ENCODE peak calls at places on chromosomes 16 and 17, in five cellular contexts. K is stimulated activated CD8-positive, alpha-beta memory T cell treated with anti-CD3 and anti-CD28 coated beads, Interleukin-15, amount 100 ng/mL, for 24 hours; I is activated CD8-positive, alpha-beta memory T cell treated with anti-CD3 and anti-CD28 coated beads for 1 hour; A is COLO829; V is amniotic stem cell. B is an unnamed sample.

GRCh38 chr17:81646869-81647600 is 9.3 kb downstream of the PDE6G start:
- DNase-seq in A (no peak), K (no peak), I (no peak), V (no peak), B (no peak)

GRCh38 chr16:67447508-67448076 is 16.7 kb downstream of the HSD11B2 start:
- DNase-seq in K (peak; percentile 39), V (no peak), I (no peak), A (peak; percentile 31), B (peak; percentile 79)

GRCh38 chr16:83706394-83706793 is 101.4 kb upstream of the HSBP1 start:
- DNase-seq in A (no peak), K (no peak), V (no peak), I (no peak), B (no peak)

GRCh38 chr16:49857423-49858181 is 1.7 kb upstream of the ZNF423 start:
- DNase-seq in I (no peak), A (peak; percentile 31), V (no peak), K (no peak), B (peak; percentile 82)

GRCh38 chr17:5973410-5973809 is 96.8 kb upstream of the WSCD1 start:
- DNase-seq in K (no peak), I (no peak), A (no peak), V (no peak), B (no peak)

GRCh38 chr17:21814776-21815175 is 122.5 kb downstream of the KCNJ18 start:
- DNase-seq in I (no peak), K (no peak), A (no peak), V (no peak), B (no peak)

GRCh38 chr16:71846443-71846842 is 667 bp downstream of the ATXN1L start:
- DNase-seq in I (no peak), K (no peak), V (no peak), A (no peak), B (peak; percentile 66)

GRCh38 chr17:68057531-68057952 is 22.0 kb downstream of the KPNA2 start:
- DNase-seq in K (no peak), I (no peak), A (no peak), V (no peak), B (no peak)

GRCh38 chr16:90046971-90047713 is 27.9 kb upstream of the DBNDD1 start:
- DNase-seq in K (no peak), V (no peak), A (no peak), I (no peak), B (peak; percentile 90)

GRCh38 chr17:20171741-20172377 is 162.7 kb downstream of the SPECC1 start:
- DNase-seq in V (no peak), I (no peak), A (no peak), K (no peak), B (no peak)

GRCh38 chr17:36889955-36890354 is 47.3 kb upstream of the LHX1 start:
- DNase-seq in K (no peak), A (no peak), I (no peak), V (no peak), B (no peak)

GRCh38 chr17:67995568-67996191 is 589 bp downstream of the C17orf58 start:
- DNase-seq in K (no peak), A (no peak), V (no peak), I (no peak), B (peak; percentile 72)

GRCh38 chr16:30557950-30558788 is at the start of gene ZNF764:
- DNase-seq in A (peak; percentile 95), K (peak; percentile 74), V (peak; percentile 99), I (peak; percentile 96), B (peak; percentile 99)

GRCh38 chr17:42408076-42408475 is 15.0 kb downstream of the CAVIN1 start:
- DNase-seq in I (no peak), K (no peak), A (peak; percentile 58), V (no peak), B (no peak)

GRCh38 chr17:15279011-15279477 is 13.9 kb upstream of the PMP22 start:
- DNase-seq in K (no peak), I (no peak), V (peak; percentile 35), A (no peak), B (no peak)

GRCh38 chr16:86733526-86734254 is 155.3 kb downstream of the FOXL1 start:
- DNase-seq in A (no peak), V (no peak), I (no peak), K (no peak), B (peak; percentile 33)

GRCh38 chr17:38449364-38449763 is 21.1 kb downstream of the ARHGAP23 start:
- DNase-seq in K (no peak), I (no peak), A (no peak), V (no peak), B (no peak)

GRCh38 chr17:82639628-82640027 is 8.6 kb downstream of the WDR45B start:
- DNase-seq in A (no peak), K (no peak), I (no peak), V (no peak), B (no peak)

GRCh38 chr17:41595585-41595984 is 8.9 kb upstream of the KRT14 start:
- DNase-seq in V (no peak), K (no peak), I (no peak), A (no peak), B (peak; percentile 39)

GRCh38 chr16:86430814-86431213 is 79.5 kb upstream of the FOXF1 start:
- DNase-seq in K (no peak), I (no peak), A (no peak), V (no peak), B (no peak)

GRCh38 chr17:67620636-67621035 is 97.1 kb upstream of the NOL11 start:
- DNase-seq in V (no peak), A (no peak), K (no peak), I (no peak), B (no peak)

GRCh38 chr17:19867094-19867653 is 562 bp downstream of the ULK2 start:
- DNase-seq in V (no peak), K (peak; percentile 13), A (peak; percentile 20), I (no peak), B (peak; percentile 86)

GRCh38 chr17:82615084-82616020 is 32.9 kb downstream of the WDR45B start:
- DNase-seq in I (no peak), A (no peak), K (no peak), V (no peak), B (no peak)

GRCh38 chr16:23889189-23889588 is 53.4 kb downstream of the PRKCB start:
- DNase-seq in K (no peak), I (no peak), V (no peak), A (no peak), B (no peak)

GRCh38 chr17:42306385-42306667 is 18.0 kb downstream of the STAT5A start:
- DNase-seq in K (no peak), V (no peak), I (no peak), A (no peak), B (no peak)

GRCh38 chr17:63133489-63133888 is 167.5 kb downstream of the TANC2 start:
- DNase-seq in I (no peak), K (no peak), V (no peak), A (no peak), B (no peak)

GRCh38 chr17:77914440-77915254 is 43.9 kb upstream of the TNRC6C start:
- DNase-seq in I (no peak), K (no peak), V (no peak), A (no peak), B (peak; percentile 19)

GRCh38 chr17:80942360-80943345 is 49.0 kb upstream of the CHMP6 start:
- DNase-seq in A (no peak), K (no peak), V (no peak), I (no peak), B (peak; percentile 99)

GRCh38 chr16:25925466-25925865 is 233.7 kb downstream of the HS3ST4 start:
- DNase-seq in A (no peak), K (no peak), I (no peak), V (no peak), B (no peak)

GRCh38 chr16:75263291-75263962 is 12.0 kb upstream of the BCAR1 start:
- DNase-seq in V (no peak), A (no peak), I (no peak), K (no peak), B (peak; percentile 67)

GRCh38 chr17:11296994-11297393 is 56.0 kb downstream of the SHISA6 start:
- DNase-seq in A (no peak), K (no peak), V (no peak), I (no peak), B (no peak)

GRCh38 chr17:70622382-70623260 is 453.3 kb downstream of the KCNJ2 start:
- DNase-seq in V (no peak), K (no peak), A (peak; percentile 31), I (no peak), B (peak; percentile 58)

GRCh38 chr16:72094266-72094610 is 591 bp downstream of the DHX38 start:
- DNase-seq in A (peak; percentile 5), V (no peak), I (no peak), K (no peak), B (no peak)

GRCh38 chr17:17402558-17402957 is 74.2 kb upstream of the MED9 start:
- DNase-seq in A (no peak), I (no peak), V (no peak), K (no peak), B (no peak)

GRCh38 chr17:81242421-81243332 is 3.6 kb downstream of the NDUFAF8 start:
- DNase-seq in A (no peak), K (no peak), I (no peak), V (no peak), B (no peak)

GRCh38 chr17:17900615-17901520 is 64.1 kb upstream of the SREBF1 start:
- DNase-seq in A (peak; percentile 96), V (peak; percentile 90), K (no peak), I (no peak), B (peak; percentile 94)

GRCh38 chr17:39598047-39598481 is 9.7 kb downstream of the NEUROD2 start:
- DNase-seq in V (no peak), I (no peak), A (no peak), K (no peak), B (no peak)

GRCh38 chr16:2716948-2717347 is 3.1 kb downstream of the PRSS27 start:
- DNase-seq in V (no peak), I (no peak), A (no peak), K (no peak), B (no peak)

GRCh38 chr17:65684631-65685030 is 123.2 kb upstream of the AXIN2 start:
- DNase-seq in A (no peak), V (no peak), I (no peak), K (no peak), B (no peak)

B was measured in sigmoid colon.